ENCODE peak calls at places on chromosome 5, in nine cellular contexts. T, O, X, Z, D, H, I, B and R are unnamed samples. For H3K27me3, the result is how much of the 10 kb centered on the place peaks cover.

GRCh38 chr5:150129813-150130492 is 25.7 kb downstream of the PDGFRB start:
- DNase-seq in T (no peak), O (peak), X (no peak), Z (peak), D (no peak), H (peak), I (peak), B (peak), R (peak)

GRCh38 chr5:139748505-139748826 is 47.1 kb upstream of the PSD2 start:
- DNase-seq in T (no peak), O (no peak), X (no peak), Z (no peak), D (no peak), H (no peak), I (no peak), B (no peak), R (no peak)

GRCh38 chr5:3237276-3237868 is 358.3 kb upstream of the IRX1 start:
- DNase-seq in T (no peak), O (no peak), X (no peak), Z (no peak), D (no peak), H (no peak), I (no peak), B (no peak), R (no peak)

GRCh38 chr5:153641183-153641688 is 150.8 kb downstream of the GRIA1 start:
- DNase-seq in T (no peak), O (no peak), X (no peak), Z (no peak), D (no peak), H (no peak), I (no peak), B (no peak), R (no peak)

GRCh38 chr5:79236364-79236969 is 536 bp downstream of the JMY start:
- DNase-seq in T (no peak), O (no peak), X (no peak), Z (peak), D (no peak), H (peak), I (peak), B (peak), R (peak)

GRCh38 chr5:6770826-6771607 is 57.8 kb downstream of the TENT4A start:
- DNase-seq in T (no peak), O (no peak), X (no peak), Z (no peak), D (no peak), H (no peak), I (no peak), B (no peak), R (no peak)

GRCh38 chr5:89690331-89690730 is 719.2 kb downstream of the CETN3 start:
- DNase-seq in T (no peak), O (no peak), X (no peak), Z (no peak), D (no peak), H (no peak), I (no peak), B (no peak), R (no peak)

GRCh38 chr5:142777108-142777507 is 6.9 kb downstream of the ARHGAP26 start:
- DNase-seq in T (no peak), O (no peak), X (no peak), Z (no peak), D (no peak), H (no peak), I (no peak), B (no peak), R (no peak)

GRCh38 chr5:83244516-83244915 is 167.2 kb downstream of the XRCC4 start:
- DNase-seq in T (no peak), O (no peak), X (no peak), Z (no peak), D (no peak), H (no peak), I (no peak), B (peak), R (peak)

GRCh38 chr5:140042551-140043507 is at the start of gene NRG2:
- DNase-seq in T (no peak), O (peak), X (peak), Z (peak), D (peak), H (peak), I (peak), B (peak), R (no peak)

GRCh38 chr5:65672787-65673186 is 48.0 kb downstream of the SHLD3 start:
- DNase-seq in T (no peak), O (no peak), X (no peak), Z (no peak), D (no peak), H (no peak), I (no peak), B (peak), R (peak)

GRCh38 chr5:150179221-150179620 is 10.6 kb upstream of the SLC6A7 start:
- DNase-seq in T (no peak), O (no peak), X (no peak), Z (no peak), D (no peak), H (no peak), I (no peak), B (no peak), R (no peak)

GRCh38 chr5:144831650-144832049 is 661.0 kb downstream of the KCTD16 start:
- DNase-seq in T (no peak), O (no peak), X (no peak), Z (no peak), D (no peak), H (no peak), I (no peak), B (no peak), R (no peak)

GRCh38 chr5:158175664-158176507 is 316.9 kb upstream of the CLINT1 start:
- DNase-seq in T (no peak), O (no peak), X (no peak), Z (no peak), D (no peak), H (no peak), I (peak), B (no peak), R (no peak)

GRCh38 chr5:14397717-14398116 is 183.9 kb upstream of the OTULINL start:
- DNase-seq in T (no peak), O (no peak), X (no peak), Z (no peak), D (no peak), H (no peak), I (no peak), B (peak), R (peak)

GRCh38 chr5:157571357-157571827 is 4.2 kb downstream of the ADAM19 start:
- DNase-seq in T (peak), O (no peak), X (peak), Z (no peak), D (no peak), H (peak), I (no peak), B (no peak), R (no peak)

GRCh38 chr5:93658044-93658443 is 75.0 kb downstream of the NR2F1 start:
- DNase-seq in T (no peak), O (no peak), X (no peak), Z (no peak), D (no peak), H (no peak), I (no peak), B (no peak), R (no peak)

DNA sequence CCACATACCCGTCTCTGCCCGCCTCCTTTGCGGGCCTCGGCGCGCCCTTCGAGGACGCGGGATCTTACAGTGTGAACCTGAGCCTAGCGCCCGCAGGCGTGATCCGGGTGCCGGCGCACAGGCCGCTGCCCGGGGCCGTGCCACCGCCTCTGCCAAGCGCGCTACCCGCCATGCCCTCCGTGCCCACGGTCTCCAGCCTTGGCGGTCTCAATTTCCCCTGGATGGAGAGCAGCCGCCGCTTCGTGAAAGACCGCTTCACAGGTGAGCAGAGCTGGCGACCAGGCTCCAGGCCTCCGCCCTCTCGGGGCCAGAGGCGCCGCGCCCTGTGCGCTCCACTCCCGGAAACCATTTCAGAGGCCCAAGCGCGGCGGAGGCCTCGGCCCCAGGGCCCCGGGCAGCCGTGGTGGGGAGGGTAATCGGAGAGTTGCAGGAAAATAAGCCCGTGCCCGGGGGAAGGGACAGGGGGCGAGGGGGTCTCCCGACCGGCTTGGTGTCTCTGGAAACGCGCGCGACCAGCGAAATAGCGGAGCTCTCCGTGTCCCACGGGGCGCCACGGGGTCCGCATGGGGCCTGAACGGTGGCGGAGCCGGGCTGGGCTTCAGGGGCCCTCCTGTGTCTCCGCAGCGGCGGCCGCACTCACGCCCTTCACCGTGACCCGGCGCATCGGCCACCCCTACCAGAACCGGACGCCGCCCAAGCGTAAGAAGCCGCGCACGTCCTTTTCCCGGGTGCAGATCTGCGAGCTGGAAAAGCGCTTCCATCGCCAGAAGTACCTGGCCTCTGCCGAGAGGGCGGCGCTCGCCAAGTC is 682 bp downstream of the TLX3 start:
- DNase-seq in T (no peak), O (no peak), X (no peak), Z (no peak), D (no peak), H (no peak), I (no peak), B (no peak), R (no peak)
- H3K27me3 ChIP-seq in T (under half), O (under half), X (half or more), Z (half or more), D (half or more), H (half or more), I (under half), B (half or more), R (half or more)

DNA sequence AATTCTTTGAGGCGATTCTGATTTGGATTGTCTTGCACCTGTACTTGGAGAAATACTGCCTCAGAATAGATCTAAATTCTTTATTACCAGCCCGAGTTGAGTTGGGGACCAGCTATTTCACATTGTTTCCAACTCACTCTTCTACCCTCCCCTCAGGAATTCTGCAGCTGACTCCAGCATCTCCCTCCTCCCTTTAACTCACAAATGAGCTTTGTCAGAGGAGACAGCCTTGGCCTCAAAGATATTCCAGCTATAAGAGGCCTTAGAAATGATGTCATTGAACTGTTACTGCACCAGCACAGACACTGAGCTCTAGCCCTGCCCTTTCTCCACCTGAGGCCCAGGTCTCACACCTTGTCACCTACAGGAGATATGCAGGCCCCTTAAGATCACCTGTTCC is 78.3 kb upstream of the ATP10B start:
- DNase-seq in T (no peak), O (no peak), X (no peak), Z (no peak), D (no peak), H (no peak), I (no peak), B (peak), R (peak)
- H3K27me3 ChIP-seq in T (under half), O (under half), X (under half), Z (under half), D (under half), H (under half), I (under half), B (under half), R (under half)

DNA sequence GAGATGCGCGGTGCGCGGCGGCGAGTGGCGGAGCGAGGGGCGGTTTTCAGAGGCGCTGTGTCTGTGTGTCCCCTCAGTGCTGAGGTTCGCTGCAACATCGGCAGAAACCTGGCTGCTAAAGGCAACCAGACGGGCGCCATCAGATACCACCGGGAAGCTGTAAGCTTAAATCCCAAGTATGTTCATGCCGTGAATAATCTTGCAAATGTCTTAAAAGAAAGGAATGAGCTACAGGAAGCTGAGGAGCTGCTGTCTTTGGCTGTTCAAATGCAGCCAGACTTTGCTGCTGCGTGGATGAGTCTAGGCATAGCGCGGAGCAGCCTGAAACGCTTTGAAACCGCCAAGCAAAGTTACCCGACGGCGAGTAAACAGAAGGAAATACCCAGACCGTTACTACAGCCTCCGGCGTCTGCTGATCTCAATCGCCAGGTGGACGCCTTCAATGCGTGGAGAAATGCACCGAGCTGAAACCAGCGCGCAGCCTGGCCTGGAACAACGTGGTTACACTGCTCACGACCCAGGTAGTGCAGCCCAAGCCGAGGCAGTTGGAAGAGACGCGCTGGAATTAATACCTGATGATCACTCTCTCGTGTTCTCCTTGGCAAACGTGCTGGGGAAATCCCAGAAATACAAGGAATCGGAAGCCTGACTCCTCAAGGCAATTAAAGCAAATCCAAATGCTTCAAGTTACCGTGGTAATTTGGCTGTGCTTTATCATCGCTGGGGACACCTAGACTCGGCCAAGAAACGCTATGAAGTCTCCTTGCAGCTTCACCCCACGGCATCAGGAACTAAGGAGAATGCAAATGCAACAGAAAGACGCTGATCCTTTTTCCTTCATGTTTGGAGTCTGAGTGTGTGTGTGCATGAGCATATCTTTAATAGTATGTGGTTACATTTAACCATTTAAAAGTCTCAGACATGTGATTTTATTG is 15.9 kb downstream of the OR2V1 start:
- DNase-seq in T (no peak), O (no peak), X (no peak), Z (no peak), D (no peak), H (no peak), I (no peak), B (peak), R (peak)
- H3K27me3 ChIP-seq in T (under half), O (under half), X (half or more), Z (under half), D (under half), H (half or more), I (under half), B (under half), R (under half)

GRCh38 chr5:56951946-56952691 is at the start of gene MIER3:
- DNase-seq in T (no peak), O (peak), X (peak), Z (peak), D (no peak), H (peak), I (peak), B (peak), R (peak)
- H3K27me3 ChIP-seq in T (under half), O (under half), X (under half), Z (under half), D (under half), H (under half), I (under half), B (under half), R (under half)

GRCh38 chr5:51371052-51371451 is 12.2 kb upstream of the ISL1 start:
- DNase-seq in T (no peak), O (no peak), X (no peak), Z (no peak), D (no peak), H (no peak), I (no peak), B (no peak), R (no peak)
- H3K27me3 ChIP-seq in T (under half), O (under half), X (under half), Z (under half), D (under half), H (under half), I (under half), B (under half), R (under half)

GRCh38 chr5:590343-590742 is 21.8 kb upstream of the CEP72 start:
- DNase-seq in T (no peak), O (no peak), X (no peak), Z (no peak), D (no peak), H (no peak), I (no peak), B (no peak), R (no peak)
- H3K27me3 ChIP-seq in T (under half), O (under half), X (under half), Z (under half), D (under half), H (under half), I (under half), B (under half), R (under half)

DNA sequence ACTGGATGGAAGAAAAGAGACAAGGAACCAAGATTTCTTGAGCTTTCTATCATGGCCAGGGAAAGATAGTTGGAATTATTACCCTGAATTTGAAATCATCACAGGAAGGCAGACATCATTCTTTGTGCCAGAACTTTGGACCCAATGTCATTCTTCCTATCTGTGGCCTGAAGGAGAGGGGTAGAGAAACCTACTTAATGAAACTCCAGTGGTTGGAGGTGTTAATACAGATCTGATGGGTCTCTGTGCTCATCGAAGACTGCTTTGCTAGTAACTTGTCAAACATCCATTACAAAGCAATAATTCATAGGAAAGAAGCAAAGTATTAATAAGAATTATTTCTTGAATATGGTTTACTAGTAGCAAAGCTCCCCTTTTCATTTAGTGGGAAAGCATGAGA is 26.9 kb downstream of the PRLR start:
- DNase-seq in T (no peak), O (no peak), X (no peak), Z (no peak), D (no peak), H (no peak), I (no peak), B (no peak), R (no peak)
- H3K27me3 ChIP-seq in T (under half), O (under half), X (under half), Z (under half), D (under half), H (under half), I (under half), B (under half), R (under half)